ENCODE peak calls at places on chromosomes 2 and 18, in four cellular contexts. S is fibroblast of lung, Q is esophagus squamous epithelium, B is epithelial cell of esophagus. T is an unnamed sample.

GRCh38 chr2:174951746-174952145 is 53.4 kb downstream of the CHN1 start:
- DNase-seq in Q (no peak), B (peak; percentile 20), S (peak; percentile 92), T (peak; percentile 88)

GRCh38 chr2:15042824-15043223 is 410.3 kb downstream of the LRATD1 start:
- DNase-seq in Q (no peak), B (peak; percentile 41), S (peak; percentile 90), T (peak; percentile 37)

GRCh38 chr18:3451989-3452749 is 2.2 kb downstream of the TGIF1 start:
- DNase-seq in B (peak; percentile 79), S (peak; percentile 77), Q (no peak), T (peak; percentile 81)

GRCh38 chr2:46471-47345 is at the start of gene FAM110C:
- DNase-seq in S (peak; percentile 16), B (peak; percentile 73), Q (no peak), T (peak; percentile 18)

GRCh38 chr2:127612111-127612822 is 33.7 kb upstream of the GPR17 start:
- DNase-seq in Q (no peak), S (no peak), B (no peak), T (no peak)

GRCh38 chr2:98445167-98445522 is 487 bp downstream of the INPP4A start:
- DNase-seq in S (peak; percentile 15), Q (no peak), B (peak; percentile 19), T (no peak)

GRCh38 chr2:148674063-148675020 is 29.8 kb downstream of the EPC2 start:
- DNase-seq in B (peak; percentile 58), S (peak; percentile 37), Q (no peak), T (peak; percentile 28)

GRCh38 chr2:233037078-233037477 is 4.6 kb downstream of the NEU2 start:
- DNase-seq in S (peak; percentile 44), Q (no peak), B (peak; percentile 60), T (peak; percentile 51)

GRCh38 chr2:63862802-63863201 is 21.1 kb downstream of the UGP2 start:
- DNase-seq in Q (no peak), B (peak; percentile 86), S (peak; percentile 83), T (peak; percentile 45)

GRCh38 chr2:2159336-2159735 is 171.7 kb downstream of the MYT1L start:
- DNase-seq in Q (no peak), B (no peak), S (no peak), T (no peak)

GRCh38 chr2:12915792-12916191 is 199.1 kb downstream of the TRIB2 start:
- DNase-seq in Q (no peak), B (no peak), S (peak; percentile 64), T (peak; percentile 17)

GRCh38 chr2:8004250-8004681 is 677.6 kb upstream of the ID2 start:
- DNase-seq in S (peak; percentile 70), Q (no peak), B (peak; percentile 79), T (peak; percentile 80)

GRCh38 chr2:64779117-64779690 is 125.5 kb upstream of the SERTAD2 start:
- DNase-seq in S (peak; percentile 98), B (peak; percentile 67), Q (no peak), T (peak; percentile 75)

GRCh38 chr2:24820598-24821432 is 27.6 kb downstream of the CENPO start:
- DNase-seq in S (no peak), Q (no peak), B (no peak), T (peak; percentile 37)

GRCh38 chr2:122163596-122163995 is 408.1 kb downstream of the TSN start:
- DNase-seq in S (no peak), Q (no peak), B (no peak), T (no peak)

GRCh38 chr18:39162013-39162412 is 1596.4 kb upstream of the CELF4 start:
- DNase-seq in S (no peak), Q (no peak), B (no peak), T (no peak)

GRCh38 chr2:174970092-174970491 is 35.1 kb downstream of the CHN1 start:
- DNase-seq in B (peak; percentile 21), Q (no peak), S (peak; percentile 73), T (peak; percentile 53)

GRCh38 chr18:35581555-35582309 is at the start of gene GALNT1:
- DNase-seq in S (no peak), B (peak; percentile 23), Q (no peak), T (no peak)

GRCh38 chr2:47401789-47402554 is 984 bp upstream of the MSH2 start:
- DNase-seq in S (no peak), B (no peak), Q (no peak), T (no peak)

GRCh38 chr2:42975358-42975717 is 183.0 kb upstream of the HAAO start:
- DNase-seq in B (no peak), Q (no peak), S (no peak), T (no peak)

GRCh38 chr2:71788186-71788525 is 334.8 kb downstream of the DYSF start:
- DNase-seq in Q (no peak), S (no peak), B (no peak), T (no peak)

GRCh38 chr2:207182916-207183315 is 17.2 kb upstream of the KLF7 start:
- DNase-seq in Q (no peak), S (peak; percentile 80), B (no peak), T (peak; percentile 44)

GRCh38 chr2:228318218-228318617 is 136.7 kb upstream of the SPHKAP start:
- DNase-seq in B (peak; percentile 11), S (no peak), Q (no peak), T (peak; percentile 26)
- TF ChIP-seq CTCF in B (peak; percentile 12), S (peak; percentile 44), Q (no peak), T (peak; percentile 49)

DNA sequence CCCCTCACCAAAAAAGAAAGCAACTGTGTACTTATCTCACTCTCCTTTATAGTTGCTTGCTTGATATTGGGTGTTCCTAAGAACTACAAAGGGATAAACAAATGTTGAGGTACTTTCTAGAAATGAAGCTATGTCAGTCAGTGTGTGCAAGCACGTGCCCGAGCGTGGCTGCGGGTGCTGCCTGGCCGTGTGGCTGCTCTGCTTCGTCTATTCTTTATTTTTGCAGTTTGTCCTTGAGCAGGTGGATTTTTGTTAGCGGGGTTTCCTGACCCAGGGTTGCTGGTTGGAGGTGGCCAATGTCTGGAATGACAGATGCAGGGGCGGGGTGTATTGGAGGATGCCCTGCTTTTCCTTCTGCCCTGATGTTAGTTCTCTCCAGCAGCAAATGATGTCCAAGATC is 62.6 kb downstream of the ACOXL start:
- DNase-seq in Q (no peak), S (no peak), B (no peak), T (no peak)
- TF ChIP-seq CTCF in Q (no peak), S (no peak), B (no peak), T (no peak)

GRCh38 chr2:181891966-181892794 is 650 bp downstream of the ITPRID2 start:
- DNase-seq in S (peak; percentile 69), Q (peak; percentile 42), B (peak; percentile 64), T (peak; percentile 52)
- TF ChIP-seq CTCF in S (no peak), Q (no peak), B (peak; percentile 32), T (no peak)

DNA sequence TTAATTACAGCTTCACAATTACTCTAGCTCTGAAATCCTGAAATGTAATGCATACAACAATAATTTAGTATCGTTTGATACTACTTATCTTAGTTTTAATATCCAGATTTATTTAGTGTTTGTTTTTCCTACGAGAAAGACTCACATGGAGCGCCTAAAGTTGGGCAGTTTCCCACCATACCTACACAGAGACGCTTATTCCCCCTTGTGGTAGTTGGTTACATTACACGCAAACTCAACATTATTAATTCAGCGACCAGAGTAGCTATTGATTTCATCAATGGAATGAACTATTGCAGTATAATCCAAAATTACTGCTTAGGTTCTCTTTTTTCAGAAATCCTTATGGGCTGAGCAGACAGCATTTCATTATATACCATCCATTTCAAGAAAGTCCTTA is 164.0 kb upstream of the REG3G start:
- DNase-seq in Q (no peak), S (no peak), B (no peak), T (peak; percentile 31)
- TF ChIP-seq CTCF in Q (no peak), S (no peak), B (no peak), T (peak; percentile 48)

GRCh38 chr18:54716586-54716985 is 111.7 kb upstream of the RAB27B start:
- DNase-seq in B (no peak), Q (no peak), S (no peak), T (no peak)

GRCh38 chr18:54713386-54713785 is 114.9 kb upstream of the RAB27B start:
- DNase-seq in Q (no peak), B (no peak), S (no peak), T (no peak)

GRCh38 chr18:54720590-54720989 is 107.7 kb upstream of the RAB27B start:
- DNase-seq in B (no peak), S (peak; percentile 38), Q (no peak), T (peak; percentile 52)

GRCh38 chr18:54718436-54718773 is 109.9 kb upstream of the RAB27B start:
- DNase-seq in B (no peak), S (no peak), Q (no peak), T (no peak)

GRCh38 chr18:54717673-54718435 is 110.4 kb upstream of the RAB27B start:
- DNase-seq in B (peak; percentile 26), S (peak; percentile 43), Q (no peak), T (peak; percentile 52)
- TF ChIP-seq CTCF in B (no peak), S (no peak), Q (no peak), T (no peak)

DNA sequence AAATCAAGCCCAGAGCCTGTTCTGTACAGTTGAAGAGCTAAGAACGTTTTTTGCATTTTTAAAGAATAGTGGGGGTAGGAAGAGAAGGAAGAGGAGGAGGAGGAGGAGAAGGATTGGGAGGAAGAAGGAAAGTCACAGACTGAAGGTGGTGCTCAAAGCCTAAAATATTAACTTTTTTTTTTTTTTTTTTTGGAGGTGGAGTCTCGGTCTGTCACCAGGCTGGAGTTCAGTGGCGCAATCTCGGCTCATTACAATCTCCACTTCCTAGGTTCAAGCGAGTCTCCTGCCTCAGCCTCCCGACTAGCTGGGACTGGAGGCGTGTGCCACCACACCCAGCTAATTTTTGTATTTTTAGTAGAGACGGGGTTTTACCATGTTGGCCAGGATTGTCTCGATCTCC is 18.3 kb upstream of the KLHL29 start:
- DNase-seq in B (no peak), Q (no peak), S (no peak), T (no peak)
- TF ChIP-seq CTCF in B (no peak), Q (no peak), S (no peak), T (no peak)

GRCh38 chr2:72815655-72816268 is 10.1 kb downstream of the EXOC6B start:
- DNase-seq in B (peak; percentile 75), Q (no peak), S (no peak), T (peak; percentile 87)
- TF ChIP-seq CTCF in B (peak; percentile 21), Q (no peak), S (peak; percentile 6), T (peak; percentile 66)

T was measured in choroid plexus epithelial cell.